ENCODE peak calls at places on chromosomes 16 and 17, in seven cellular contexts. One of them, this sample, is unnamed.

GRCh38 chr16:28910046-28911031 is 14.7 kb downstream of the RABEP2 start:
- DNase-seq in sigmoid colon: no peak
- DNase-seq in lung: no peak
- DNase-seq in cardiac muscle cell: no peak
- DNase-seq in SK-N-SH: no peak
- DNase-seq in mammary epithelial cell: peak; percentile 43
- DNase-seq in heart right ventricle: no peak
- DNase-seq in this sample: no peak

GRCh38 chr16:85735225-85735722 is 15.6 kb downstream of the C16orf74 start:
- DNase-seq in sigmoid colon: no peak
- DNase-seq in lung: no peak
- DNase-seq in cardiac muscle cell: no peak
- DNase-seq in SK-N-SH: no peak
- DNase-seq in mammary epithelial cell: no peak
- DNase-seq in heart right ventricle: no peak
- DNase-seq in this sample: peak; percentile 54

GRCh38 chr17:19569785-19570496 is 36.3 kb downstream of the SLC47A1 start:
- DNase-seq in sigmoid colon: peak; percentile 74
- DNase-seq in lung: no peak
- DNase-seq in cardiac muscle cell: no peak
- DNase-seq in SK-N-SH: no peak
- DNase-seq in mammary epithelial cell: no peak
- DNase-seq in heart right ventricle: no peak
- DNase-seq in this sample: no peak

GRCh38 chr17:2264023-2264860 is 39.3 kb downstream of the SMG6 start:
- DNase-seq in sigmoid colon: no peak
- DNase-seq in lung: no peak
- DNase-seq in cardiac muscle cell: peak; percentile 52
- DNase-seq in SK-N-SH: no peak
- DNase-seq in mammary epithelial cell: no peak
- DNase-seq in heart right ventricle: no peak
- DNase-seq in this sample: no peak

GRCh38 chr17:17151962-17152361 is 54.2 kb downstream of the PLD6 start:
- DNase-seq in sigmoid colon: peak; percentile 96
- DNase-seq in lung: peak; percentile 68
- DNase-seq in cardiac muscle cell: no peak
- DNase-seq in SK-N-SH: no peak
- DNase-seq in mammary epithelial cell: peak; percentile 89
- DNase-seq in heart right ventricle: peak; percentile 85
- DNase-seq in this sample: no peak

GRCh38 chr16:6573577-6573976 is 759.1 kb upstream of the RBFOX1 start:
- DNase-seq in sigmoid colon: no peak
- DNase-seq in lung: no peak
- DNase-seq in cardiac muscle cell: peak; percentile 70
- DNase-seq in SK-N-SH: peak; percentile 80
- DNase-seq in mammary epithelial cell: no peak
- DNase-seq in heart right ventricle: no peak
- DNase-seq in this sample: no peak

GRCh38 chr17:39763046-39763800 is 25.5 kb downstream of the GRB7 start:
- DNase-seq in sigmoid colon: no peak
- DNase-seq in lung: no peak
- DNase-seq in cardiac muscle cell: no peak
- DNase-seq in SK-N-SH: no peak
- DNase-seq in mammary epithelial cell: peak; percentile 24
- DNase-seq in heart right ventricle: no peak
- DNase-seq in this sample: no peak

GRCh38 chr16:82761236-82761635 is 134.5 kb downstream of the CDH13 start:
- DNase-seq in sigmoid colon: peak; percentile 78
- DNase-seq in lung: peak; percentile 38
- DNase-seq in cardiac muscle cell: peak; percentile 20
- DNase-seq in SK-N-SH: no peak
- DNase-seq in mammary epithelial cell: peak; percentile 70
- DNase-seq in heart right ventricle: peak; percentile 82
- DNase-seq in this sample: no peak

GRCh38 chr17:75602644-75603043 is 15.0 kb downstream of the MYO15B start:
- DNase-seq in sigmoid colon: peak; percentile 57
- DNase-seq in lung: no peak
- DNase-seq in cardiac muscle cell: no peak
- DNase-seq in SK-N-SH: no peak
- DNase-seq in mammary epithelial cell: no peak
- DNase-seq in heart right ventricle: no peak
- DNase-seq in this sample: no peak

GRCh38 chr17:39591958-39592954 is 15.5 kb downstream of the NEUROD2 start:
- DNase-seq in sigmoid colon: no peak
- DNase-seq in lung: peak; percentile 40
- DNase-seq in cardiac muscle cell: peak; percentile 92
- DNase-seq in SK-N-SH: peak; percentile 62
- DNase-seq in mammary epithelial cell: peak; percentile 40
- DNase-seq in heart right ventricle: peak; percentile 44
- DNase-seq in this sample: peak; percentile 23

GRCh38 chr17:80861360-80861861 is 130.2 kb upstream of the CHMP6 start:
- DNase-seq in sigmoid colon: peak; percentile 60
- DNase-seq in lung: no peak
- DNase-seq in cardiac muscle cell: no peak
- DNase-seq in SK-N-SH: peak; percentile 91
- DNase-seq in mammary epithelial cell: no peak
- DNase-seq in heart right ventricle: no peak
- DNase-seq in this sample: no peak

GRCh38 chr17:29720471-29720990 is 97.8 kb upstream of the CORO6 start:
- DNase-seq in sigmoid colon: no peak
- DNase-seq in lung: no peak
- DNase-seq in cardiac muscle cell: no peak
- DNase-seq in SK-N-SH: no peak
- DNase-seq in mammary epithelial cell: no peak
- DNase-seq in heart right ventricle: no peak
- DNase-seq in this sample: no peak

GRCh38 chr17:49438885-49439284 is 24.2 kb upstream of the PHB1 start:
- DNase-seq in sigmoid colon: no peak
- DNase-seq in lung: no peak
- DNase-seq in cardiac muscle cell: no peak
- DNase-seq in SK-N-SH: peak; percentile 62
- DNase-seq in mammary epithelial cell: no peak
- DNase-seq in heart right ventricle: no peak
- DNase-seq in this sample: no peak

GRCh38 chr17:41772218-41772585 is 14.3 kb downstream of the JUP start:
- DNase-seq in sigmoid colon: no peak
- DNase-seq in lung: peak; percentile 72
- DNase-seq in cardiac muscle cell: no peak
- DNase-seq in SK-N-SH: no peak
- DNase-seq in mammary epithelial cell: peak; percentile 86
- DNase-seq in heart right ventricle: no peak
- DNase-seq in this sample: no peak

GRCh38 chr17:8038954-8039610 is at the start of gene ALOX15B:
- DNase-seq in sigmoid colon: no peak
- DNase-seq in lung: peak; percentile 67
- DNase-seq in cardiac muscle cell: no peak
- DNase-seq in SK-N-SH: no peak
- DNase-seq in mammary epithelial cell: no peak
- DNase-seq in heart right ventricle: no peak
- DNase-seq in this sample: no peak

GRCh38 chr17:35555695-35556094 is 4.9 kb downstream of the SLFN14 start:
- DNase-seq in sigmoid colon: no peak
- DNase-seq in lung: no peak
- DNase-seq in cardiac muscle cell: no peak
- DNase-seq in SK-N-SH: peak; percentile 26
- DNase-seq in mammary epithelial cell: no peak
- DNase-seq in heart right ventricle: no peak
- DNase-seq in this sample: no peak

GRCh38 chr17:81251091-81251942 is 12.2 kb downstream of the NDUFAF8 start:
- DNase-seq in sigmoid colon: no peak
- DNase-seq in lung: no peak
- DNase-seq in cardiac muscle cell: peak; percentile 17
- DNase-seq in SK-N-SH: no peak
- DNase-seq in mammary epithelial cell: no peak
- DNase-seq in heart right ventricle: no peak
- DNase-seq in this sample: no peak

GRCh38 chr17:51372345-51373004 is 112.1 kb downstream of the UTP18 start:
- DNase-seq in sigmoid colon: no peak
- DNase-seq in lung: peak; percentile 32
- DNase-seq in cardiac muscle cell: no peak
- DNase-seq in SK-N-SH: no peak
- DNase-seq in mammary epithelial cell: peak; percentile 41
- DNase-seq in heart right ventricle: peak; percentile 21
- DNase-seq in this sample: no peak

GRCh38 chr17:20271016-20271610 is 196.2 kb downstream of the LGALS9B start:
- DNase-seq in sigmoid colon: no peak
- DNase-seq in lung: no peak
- DNase-seq in cardiac muscle cell: no peak
- DNase-seq in SK-N-SH: no peak
- DNase-seq in mammary epithelial cell: no peak
- DNase-seq in heart right ventricle: no peak
- DNase-seq in this sample: no peak

GRCh38 chr16:575354-576196 is 5.8 kb downstream of the PIGQ start:
- DNase-seq in sigmoid colon: no peak
- DNase-seq in lung: no peak
- DNase-seq in cardiac muscle cell: no peak
- DNase-seq in SK-N-SH: no peak
- DNase-seq in mammary epithelial cell: no peak
- DNase-seq in heart right ventricle: no peak
- DNase-seq in this sample: no peak
- H3K27ac ChIP-seq in sigmoid colon: no peak overlapping the region
- H3K27ac ChIP-seq in lung: no peak overlapping the region
- H3K27ac ChIP-seq in cardiac muscle cell: no peak overlapping the region
- H3K27ac ChIP-seq in SK-N-SH: no peak overlapping the region
- H3K27ac ChIP-seq in mammary epithelial cell: no peak overlapping the region
- H3K27ac ChIP-seq in heart right ventricle: no peak overlapping the region
- H3K27ac ChIP-seq in this sample: no peak overlapping the region

DNA sequence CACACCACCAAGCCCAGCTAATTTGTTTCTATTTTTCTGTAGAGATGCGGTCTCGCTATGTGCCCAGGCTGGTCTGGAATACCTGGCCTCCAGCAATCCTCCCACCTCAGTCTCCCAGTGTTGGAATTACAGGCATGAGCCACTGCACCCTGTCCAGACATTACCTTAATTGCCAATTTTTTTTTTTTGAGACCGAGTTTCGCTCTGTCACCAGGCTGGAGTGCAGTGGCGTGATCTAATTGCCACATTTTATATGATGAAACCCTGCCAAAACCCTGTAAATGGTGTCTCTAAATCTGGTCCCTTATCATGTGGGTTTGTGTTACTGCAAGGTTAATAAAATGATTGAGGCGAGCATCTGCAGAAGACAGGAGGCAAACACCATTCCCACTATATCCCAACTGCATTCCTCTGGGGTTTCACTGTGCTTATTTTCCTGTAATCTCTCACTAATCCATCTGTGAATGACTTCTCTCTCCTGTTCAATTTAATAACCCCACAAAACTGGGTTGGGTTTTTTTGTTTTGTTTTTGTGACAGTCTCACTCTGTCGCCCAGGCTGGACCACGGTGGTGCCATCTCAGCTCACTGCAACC is 19.4 kb upstream of the TRIM25 start:
- DNase-seq in sigmoid colon: no peak
- DNase-seq in lung: no peak
- DNase-seq in cardiac muscle cell: no peak
- DNase-seq in SK-N-SH: no peak
- DNase-seq in mammary epithelial cell: no peak
- DNase-seq in heart right ventricle: no peak
- DNase-seq in this sample: no peak
- H3K9me3 ChIP-seq in sigmoid colon: no peaks in the 10 kb centered on the region
- H3K9me3 ChIP-seq in lung: no peaks in the 10 kb centered on the region
- H3K9me3 ChIP-seq in cardiac muscle cell: peaks cover 3% of the 10 kb centered on the region
- H3K9me3 ChIP-seq in SK-N-SH: peaks cover 36% of the 10 kb centered on the region
- H3K9me3 ChIP-seq in mammary epithelial cell: peaks cover 6% of the 10 kb centered on the region
- H3K9me3 ChIP-seq in heart right ventricle: peaks cover 14% of the 10 kb centered on the region
- H3K9me3 ChIP-seq in this sample: no peaks in the 10 kb centered on the region

GRCh38 chr17:37743875-37744632 is 805 bp downstream of the HNF1B start:
- DNase-seq in sigmoid colon: no peak
- DNase-seq in lung: peak; percentile 49
- DNase-seq in cardiac muscle cell: peak; percentile 47
- DNase-seq in SK-N-SH: peak; percentile 41
- DNase-seq in mammary epithelial cell: no peak
- DNase-seq in heart right ventricle: no peak
- DNase-seq in this sample: no peak
- H3K27me3 ChIP-seq in sigmoid colon: peaks cover 67% of the 10 kb centered on the region
- H3K27me3 ChIP-seq in lung: no peaks in the 10 kb centered on the region
- H3K27me3 ChIP-seq in cardiac muscle cell: peaks cover 100% of the 10 kb centered on the region
- H3K27me3 ChIP-seq in SK-N-SH: peaks cover 59% of the 10 kb centered on the region
- H3K27me3 ChIP-seq in mammary epithelial cell: peaks cover 57% of the 10 kb centered on the region
- H3K27me3 ChIP-seq in heart right ventricle: peaks cover 95% of the 10 kb centered on the region
- H3K27me3 ChIP-seq in this sample: peaks cover 78% of the 10 kb centered on the region

GRCh38 chr17:62605588-62605987 is 21.9 kb upstream of the MRC2 start:
- DNase-seq in sigmoid colon: no peak
- DNase-seq in lung: no peak
- DNase-seq in cardiac muscle cell: no peak
- DNase-seq in SK-N-SH: no peak
- DNase-seq in mammary epithelial cell: no peak
- DNase-seq in heart right ventricle: no peak
- DNase-seq in this sample: no peak
- H3K27ac ChIP-seq in sigmoid colon: no peak overlapping the region
- H3K27ac ChIP-seq in lung: no peak overlapping the region
- H3K27ac ChIP-seq in cardiac muscle cell: no peak overlapping the region
- H3K27ac ChIP-seq in SK-N-SH: no peak overlapping the region
- H3K27ac ChIP-seq in mammary epithelial cell: no peak overlapping the region
- H3K27ac ChIP-seq in heart right ventricle: no peak overlapping the region
- H3K27ac ChIP-seq in this sample: no peak overlapping the region

DNA sequence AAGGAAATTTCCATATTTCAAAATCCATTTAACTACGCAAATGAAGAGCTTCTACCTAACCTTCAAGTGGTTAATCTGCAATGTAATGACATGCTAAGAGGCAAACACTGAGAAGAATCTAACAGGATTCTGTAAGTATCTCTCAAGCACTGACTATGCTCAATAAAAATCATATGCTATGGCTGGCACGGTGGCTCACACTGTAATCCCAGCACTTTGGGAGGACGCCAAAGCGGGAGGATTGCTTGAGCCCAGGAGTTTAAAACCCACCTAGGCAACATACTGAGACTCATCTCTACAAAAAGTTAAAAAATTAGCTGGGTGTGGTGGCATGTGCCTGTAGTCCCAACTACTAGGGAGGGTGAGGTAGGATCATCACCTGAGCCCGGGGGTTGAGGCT is 32.7 kb downstream of the GNA13 start:
- DNase-seq in sigmoid colon: no peak
- DNase-seq in lung: no peak
- DNase-seq in cardiac muscle cell: no peak
- DNase-seq in SK-N-SH: no peak
- DNase-seq in mammary epithelial cell: peak; percentile 31
- DNase-seq in heart right ventricle: no peak
- DNase-seq in this sample: no peak
- H3K9me3 ChIP-seq in sigmoid colon: no peaks in the 10 kb centered on the region
- H3K9me3 ChIP-seq in lung: no peaks in the 10 kb centered on the region
- H3K9me3 ChIP-seq in cardiac muscle cell: no peaks in the 10 kb centered on the region
- H3K9me3 ChIP-seq in SK-N-SH: no peaks in the 10 kb centered on the region
- H3K9me3 ChIP-seq in mammary epithelial cell: no peaks in the 10 kb centered on the region
- H3K9me3 ChIP-seq in heart right ventricle: no peaks in the 10 kb centered on the region
- H3K9me3 ChIP-seq in this sample: no peaks in the 10 kb centered on the region

This sample was measured in CD4-positive, alpha-beta T cell.